ENCODE peak calls at places on chromosomes 1 and 21, in nine cellular contexts. F is heart left ventricle, W is lower leg skin, N is tibial nerve, D is IMR-90, J is spleen, A is ovary, Y is uterus, I is K562. G is an unnamed sample.

GRCh38 chr21:46099476-46099875 is 1.6 kb downstream of the COL6A2 start:
- DNase-seq in F (peak), W (peak), N (peak), D (peak), J (peak), A (peak), Y (peak), I (no peak), G (no peak)

GRCh38 chr1:208587110-208587509 is 342.9 kb upstream of the PLXNA2 start:
- DNase-seq in F (no peak), W (no peak), N (no peak), D (no peak), J (no peak), A (no peak), Y (no peak), I (no peak), G (no peak)

GRCh38 chr21:27570306-27570868 is 603.5 kb upstream of the ADAMTS5 start:
- DNase-seq in F (peak), W (peak), N (peak), D (peak), J (no peak), A (peak), Y (peak), I (no peak), G (no peak)

GRCh38 chr1:9292361-9293240 is at the start of gene SPSB1:
- DNase-seq in F (peak), W (peak), N (peak), D (peak), J (peak), A (peak), Y (peak), I (peak), G (peak)

GRCh38 chr1:112450773-112451172 is 54.8 kb downstream of the CTTNBP2NL start:
- DNase-seq in F (no peak), W (no peak), N (no peak), D (no peak), J (no peak), A (no peak), Y (no peak), I (no peak), G (no peak)

GRCh38 chr1:214018605-214019268 is 31.0 kb downstream of the PROX1 start:
- DNase-seq in F (no peak), W (no peak), N (no peak), D (no peak), J (no peak), A (no peak), Y (no peak), I (no peak), G (no peak)

GRCh38 chr1:119327436-119328155 is 41.0 kb upstream of the HAO2 start:
- DNase-seq in F (no peak), W (no peak), N (no peak), D (no peak), J (peak), A (peak), Y (peak), I (no peak), G (peak)

GRCh38 chr1:109901508-109902145 is 9.0 kb upstream of the CSF1 start:
- DNase-seq in F (peak), W (no peak), N (no peak), D (no peak), J (no peak), A (no peak), Y (no peak), I (peak), G (no peak)

GRCh38 chr1:178119623-178120022 is 25.7 kb downstream of the RASAL2 start:
- DNase-seq in F (no peak), W (no peak), N (no peak), D (no peak), J (no peak), A (no peak), Y (no peak), I (no peak), G (peak)

GRCh38 chr1:220431840-220432239 is 96.1 kb upstream of the MARK1 start:
- DNase-seq in F (no peak), W (no peak), N (no peak), D (no peak), J (no peak), A (no peak), Y (no peak), I (no peak), G (no peak)

GRCh38 chr21:29475329-29475728 is 176.6 kb downstream of the BACH1 start:
- DNase-seq in F (no peak), W (no peak), N (no peak), D (no peak), J (no peak), A (no peak), Y (no peak), I (no peak), G (no peak)

GRCh38 chr1:178311164-178311563 is 185.6 kb downstream of the CLEC20A start:
- DNase-seq in F (no peak), W (no peak), N (no peak), D (peak), J (no peak), A (no peak), Y (no peak), I (no peak), G (no peak)

GRCh38 chr21:38244885-38245869 is 11.6 kb upstream of the KCNJ15 start:
- DNase-seq in F (no peak), W (no peak), N (no peak), D (peak), J (no peak), A (no peak), Y (no peak), I (no peak), G (peak)

GRCh38 chr1:93732514-93732913 is 50.9 kb upstream of the BCAR3 start:
- DNase-seq in F (no peak), W (no peak), N (no peak), D (no peak), J (no peak), A (no peak), Y (no peak), I (no peak), G (no peak)

GRCh38 chr1:199490804-199491527 is 536.5 kb upstream of the NR5A2 start:
- DNase-seq in F (no peak), W (no peak), N (no peak), D (peak), J (no peak), A (no peak), Y (no peak), I (no peak), G (no peak)

GRCh38 chr1:198352975-198353695 is 187.3 kb downstream of the ATP6V1G3 start:
- DNase-seq in F (no peak), W (no peak), N (no peak), D (peak), J (no peak), A (no peak), Y (no peak), I (no peak), G (no peak)

GRCh38 chr1:203559523-203559922 is 65.6 kb downstream of the OPTC start:
- DNase-seq in F (no peak), W (no peak), N (no peak), D (peak), J (no peak), A (peak), Y (peak), I (no peak), G (no peak)

GRCh38 chr21:44898011-44898493 is 22.6 kb downstream of the ITGB2 start:
- DNase-seq in F (no peak), W (no peak), N (no peak), D (no peak), J (no peak), A (no peak), Y (no peak), I (no peak), G (no peak)

GRCh38 chr1:932776-933602 is 9.3 kb downstream of the SAMD11 start:
- DNase-seq in F (no peak), W (no peak), N (no peak), D (no peak), J (no peak), A (no peak), Y (no peak), I (no peak), G (no peak)

GRCh38 chr1:220371324-220371723 is 99.1 kb upstream of the RAB3GAP2 start:
- DNase-seq in F (no peak), W (no peak), N (no peak), D (no peak), J (no peak), A (no peak), Y (no peak), I (no peak), G (no peak)

GRCh38 chr1:41390171-41390570 is 28.9 kb downstream of the FOXO6 start:
- DNase-seq in F (no peak), W (no peak), N (no peak), D (no peak), J (no peak), A (no peak), Y (no peak), I (no peak), G (no peak)

GRCh38 chr1:167987174-167987573 is 50.3 kb upstream of the MPC2 start:
- DNase-seq in F (no peak), W (no peak), N (no peak), D (peak), J (no peak), A (no peak), Y (no peak), I (no peak), G (no peak)

GRCh38 chr1:203039609-203040517 is 13.6 kb downstream of the PPFIA4 start:
- DNase-seq in F (peak), W (peak), N (no peak), D (no peak), J (no peak), A (no peak), Y (peak), I (peak), G (peak)

GRCh38 chr1:160996195-160996594 is 24.8 kb downstream of the F11R start:
- DNase-seq in F (no peak), W (no peak), N (no peak), D (peak), J (no peak), A (no peak), Y (no peak), I (no peak), G (no peak)

GRCh38 chr1:45843474-45843905 is 40.1 kb downstream of the MAST2 start:
- DNase-seq in F (no peak), W (no peak), N (no peak), D (peak), J (no peak), A (no peak), Y (no peak), I (no peak), G (peak)

GRCh38 chr1:87331319-87332269 is 2.9 kb downstream of the LMO4 start:
- DNase-seq in F (peak), W (peak), N (peak), D (peak), J (peak), A (peak), Y (peak), I (peak), G (peak)

DNA sequence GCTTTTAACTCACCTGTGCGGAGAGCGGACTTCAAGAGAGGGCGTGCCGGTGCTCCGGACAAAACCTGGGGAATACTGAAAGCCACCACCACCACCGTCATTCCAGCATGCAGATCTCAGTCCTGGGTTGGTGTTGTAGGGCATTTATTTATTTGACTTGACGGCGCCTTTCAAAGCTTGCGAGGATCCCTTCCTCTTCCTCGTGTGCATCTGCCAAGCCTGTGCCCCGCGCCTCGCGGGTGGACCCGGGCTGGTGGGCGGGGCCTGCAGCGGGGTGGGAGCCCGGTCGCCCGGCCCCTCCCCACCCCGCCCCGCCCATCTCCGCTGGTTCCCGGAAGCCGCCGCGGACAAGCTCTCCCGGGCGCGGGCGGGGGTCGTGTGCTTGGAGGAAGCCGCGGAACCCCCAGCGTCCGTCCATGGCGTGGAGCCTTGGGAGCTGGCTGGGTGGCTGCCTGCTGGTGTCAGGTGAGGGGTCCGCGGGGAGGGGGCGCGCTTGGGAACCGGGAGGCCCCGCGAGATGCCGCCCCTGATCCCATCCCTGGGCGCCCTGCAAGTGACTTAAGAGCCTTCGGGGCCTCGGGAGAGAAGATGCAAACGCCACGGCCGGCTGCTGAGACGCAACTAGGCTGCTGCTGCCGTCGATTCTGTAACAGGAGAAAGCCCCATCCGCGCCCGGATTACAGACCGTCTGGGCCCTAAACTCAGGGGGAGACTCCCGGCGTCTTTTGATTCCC is at the start of gene IL10RB:
- DNase-seq in F (peak), W (peak), N (peak), D (peak), J (peak), A (peak), Y (peak), I (peak), G (peak)
- TF ChIP-seq POLR2A in F (no peak), W (no peak), N (peak), D (peak), J (no peak), A (peak), Y (peak), I (peak), G (peak)

GRCh38 chr1:50979964-50980363 is 9.9 kb downstream of the CDKN2C start:
- DNase-seq in F (no peak), W (no peak), N (no peak), D (no peak), J (no peak), A (no peak), Y (no peak), I (no peak), G (no peak)

GRCh38 chr1:50978852-50979781 is 9.1 kb downstream of the CDKN2C start:
- DNase-seq in F (no peak), W (no peak), N (no peak), D (no peak), J (no peak), A (no peak), Y (no peak), I (peak), G (peak)

GRCh38 chr1:50976890-50977574 is 7.0 kb downstream of the CDKN2C start:
- DNase-seq in F (peak), W (no peak), N (no peak), D (peak), J (no peak), A (peak), Y (no peak), I (peak), G (peak)

GRCh38 chr1:50977575-50978143 is 7.6 kb downstream of the CDKN2C start:
- DNase-seq in F (peak), W (peak), N (no peak), D (peak), J (peak), A (peak), Y (peak), I (peak), G (peak)

GRCh38 chr1:50978144-50978851 is 8.3 kb downstream of the CDKN2C start:
- DNase-seq in F (peak), W (peak), N (no peak), D (peak), J (peak), A (peak), Y (peak), I (peak), G (peak)
- TF ChIP-seq POLR2A in F (no peak), W (no peak), N (no peak), D (no peak), J (no peak), A (no peak), Y (no peak), I (peak), G (peak)

GRCh38 chr1:15196807-15197530 is 43.4 kb downstream of the TMEM51 start:
- DNase-seq in F (no peak), W (no peak), N (no peak), D (no peak), J (no peak), A (no peak), Y (no peak), I (no peak), G (no peak)
- TF ChIP-seq POLR2A in F (no peak), W (no peak), N (no peak), D (no peak), J (no peak), A (no peak), Y (no peak), I (no peak), G (no peak)

DNA sequence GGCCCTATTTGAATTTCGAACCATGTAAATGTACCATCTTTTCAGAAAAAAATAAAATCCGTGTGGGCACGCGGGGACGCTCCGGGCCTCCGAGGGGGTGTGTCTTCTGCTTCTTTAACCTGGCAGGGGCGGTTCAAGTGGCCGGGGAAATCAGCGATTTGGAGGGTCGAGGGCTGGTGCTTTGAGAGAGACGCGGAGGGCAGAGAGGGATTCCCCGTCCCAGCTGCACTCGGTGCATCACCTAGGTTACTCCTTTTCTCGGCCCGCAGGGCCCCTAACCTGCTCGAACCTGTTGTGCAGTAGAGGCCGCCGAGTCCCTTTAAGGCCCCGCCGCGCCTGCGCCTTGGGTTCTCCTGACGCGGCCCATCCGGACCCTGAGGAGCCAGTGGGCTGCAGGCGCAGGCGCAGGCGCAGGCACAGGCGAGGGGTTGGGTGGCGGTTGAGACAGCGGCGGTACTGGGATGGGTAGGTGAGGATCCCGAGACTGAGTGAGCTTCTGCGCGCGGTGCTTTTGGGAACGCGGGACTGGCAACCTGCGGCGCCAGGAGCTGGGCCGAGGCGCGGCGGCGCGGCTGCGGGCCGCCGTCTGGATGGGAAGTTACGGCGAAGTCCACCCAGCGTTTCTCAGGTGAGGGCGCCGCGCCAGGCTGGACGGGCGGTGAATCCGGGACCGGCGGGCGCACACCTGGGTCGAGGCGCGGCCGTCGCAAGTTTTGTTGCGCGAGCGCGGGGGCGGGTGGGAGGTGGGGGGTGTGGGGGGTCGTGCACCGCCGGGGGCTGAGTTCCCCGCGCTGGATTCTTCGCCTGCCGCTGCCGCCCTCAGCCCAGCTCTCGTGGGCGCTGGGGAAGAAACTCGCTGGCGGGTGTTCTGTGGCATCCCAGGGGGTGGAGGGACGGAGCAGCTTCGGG is at the start of gene NBPF3:
- DNase-seq in F (peak), W (peak), N (peak), D (peak), J (peak), A (peak), Y (peak), I (peak), G (peak)
- TF ChIP-seq POLR2A in F (no peak), W (no peak), N (peak), D (no peak), J (no peak), A (peak), Y (peak), I (no peak), G (peak)

GRCh38 chr1:154957258-154957657 is 1.4 kb upstream of the PBXIP1 start:
- DNase-seq in F (no peak), W (no peak), N (no peak), D (no peak), J (peak), A (no peak), Y (no peak), I (no peak), G (no peak)

GRCh38 chr1:154955039-154955717 is 721 bp downstream of the PBXIP1 start:
- DNase-seq in F (peak), W (no peak), N (no peak), D (peak), J (peak), A (peak), Y (peak), I (peak), G (peak)

GRCh38 chr1:154956557-154956956 is 658 bp upstream of the PBXIP1 start:
- DNase-seq in F (peak), W (no peak), N (no peak), D (no peak), J (peak), A (peak), Y (no peak), I (no peak), G (no peak)

GRCh38 chr1:154954541-154954940 is 1.4 kb downstream of the PBXIP1 start:
- DNase-seq in F (no peak), W (no peak), N (no peak), D (no peak), J (no peak), A (no peak), Y (no peak), I (no peak), G (no peak)

DNA sequence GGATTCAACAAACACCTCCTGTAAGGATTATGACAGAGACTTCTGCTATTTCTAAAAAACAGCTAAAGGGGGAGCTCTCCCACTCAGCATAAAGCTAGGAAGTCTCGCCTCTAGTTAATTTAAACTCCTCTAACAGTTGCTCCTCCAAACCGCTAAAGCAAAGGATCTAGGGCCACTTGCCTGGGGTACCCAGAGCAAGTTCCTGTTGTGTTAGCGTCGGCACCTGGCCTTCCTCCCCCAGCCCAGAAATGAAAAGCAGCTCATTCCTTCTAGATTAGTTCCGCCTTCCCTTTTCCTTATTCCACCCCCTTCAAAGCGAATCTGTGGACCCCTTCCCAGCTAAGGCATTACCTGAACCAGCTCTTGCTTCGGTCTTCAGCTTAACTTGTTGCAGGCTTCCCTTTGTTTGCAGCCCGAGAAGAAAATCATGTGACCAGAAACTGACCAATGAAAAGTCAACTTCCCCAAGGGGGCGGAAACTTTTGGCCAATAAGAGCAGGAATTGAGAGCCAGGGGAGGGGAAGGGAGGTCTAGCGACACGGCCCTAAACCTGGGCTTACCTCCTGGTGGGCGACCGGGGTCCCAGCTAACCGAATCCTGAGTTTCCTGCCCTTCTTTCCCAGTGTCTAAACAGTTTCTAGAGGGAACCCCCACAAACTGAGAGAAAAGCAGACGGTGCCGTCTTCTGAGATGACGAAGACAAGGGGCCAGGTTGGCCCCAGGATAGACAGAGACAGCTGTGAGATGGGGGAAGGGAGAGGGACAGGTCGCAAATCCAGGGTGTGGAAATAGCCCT is at the start of gene PBXIP1:
- DNase-seq in F (peak), W (peak), N (peak), D (peak), J (peak), A (peak), Y (peak), I (peak), G (peak)
- TF ChIP-seq POLR2A in F (no peak), W (no peak), N (peak), D (peak), J (no peak), A (peak), Y (peak), I (no peak), G (peak)